ENCODE peak calls at places on chromosomes 3 and 15, in six cellular contexts. N, J, D, O, G and Y are unnamed samples.

GRCh38 chr3:105867690-105868449 is 942 bp downstream of the CBLB start:
- DNase-seq in N (no peak), J (no peak), D (peak), O (no peak), G (no peak), Y (no peak)

GRCh38 chr15:90376789-90377188 is 11.3 kb upstream of the IQGAP1 start:
- DNase-seq in N (no peak), J (no peak), D (no peak), O (no peak), G (no peak), Y (no peak)

GRCh38 chr3:130345487-130346079 is at the start of gene COL6A5:
- DNase-seq in N (peak), J (no peak), D (peak), O (no peak), G (no peak), Y (no peak)

GRCh38 chr3:14175383-14176037 is 2.9 kb downstream of the XPC start:
- DNase-seq in N (no peak), J (no peak), D (peak), O (no peak), G (no peak), Y (no peak)

GRCh38 chr3:33687406-33688010 is 30.5 kb downstream of the CLASP2 start:
- DNase-seq in N (no peak), J (no peak), D (peak), O (no peak), G (no peak), Y (peak)

GRCh38 chr3:145951431-145951830 is 209.6 kb downstream of the PLOD2 start:
- DNase-seq in N (no peak), J (no peak), D (peak), O (no peak), G (no peak), Y (no peak)

GRCh38 chr15:84826369-84826823 is 9.2 kb downstream of the ALPK3 start:
- DNase-seq in N (no peak), J (peak), D (peak), O (no peak), G (peak), Y (no peak)

GRCh38 chr15:66085128-66085527 is 168.4 kb downstream of the MEGF11 start:
- DNase-seq in N (no peak), J (peak), D (no peak), O (no peak), G (no peak), Y (no peak)

GRCh38 chr15:26954403-26954802 is 16.6 kb upstream of the GABRG3 start:
- DNase-seq in N (no peak), J (no peak), D (no peak), O (no peak), G (no peak), Y (no peak)

GRCh38 chr15:48644827-48645557 is 517 bp downstream of the FBN1 start:
- DNase-seq in N (peak), J (peak), D (peak), O (no peak), G (peak), Y (no peak)

GRCh38 chr15:99016680-99017321 is 9.2 kb upstream of the PGPEP1L start:
- DNase-seq in N (peak), J (no peak), D (no peak), O (no peak), G (peak), Y (peak)

GRCh38 chr15:68411276-68411675 is 20.7 kb downstream of the ITGA11 start:
- DNase-seq in N (no peak), J (no peak), D (no peak), O (peak), G (no peak), Y (no peak)

GRCh38 chr15:72902245-72902928 is 118.8 kb upstream of the ADPGK start:
- DNase-seq in N (peak), J (peak), D (peak), O (no peak), G (peak), Y (peak)

GRCh38 chr15:91916051-91916450 is 62.5 kb downstream of the SLCO3A1 start:
- DNase-seq in N (no peak), J (no peak), D (no peak), O (no peak), G (no peak), Y (no peak)

GRCh38 chr3:152149832-152150231 is 118.9 kb upstream of the MBNL1 start:
- DNase-seq in N (no peak), J (no peak), D (no peak), O (no peak), G (no peak), Y (no peak)

GRCh38 chr3:124202754-124203153 is 210.8 kb upstream of the ROPN1 start:
- DNase-seq in N (no peak), J (no peak), D (no peak), O (no peak), G (peak), Y (no peak)

GRCh38 chr3:169259134-169259533 is 404.4 kb downstream of the MECOM start:
- DNase-seq in N (no peak), J (no peak), D (no peak), O (no peak), G (no peak), Y (no peak)

GRCh38 chr3:185504636-185505035 is 5.8 kb upstream of the TMEM41A start:
- DNase-seq in N (no peak), J (no peak), D (no peak), O (no peak), G (no peak), Y (no peak)

GRCh38 chr3:44867421-44868111 is 5.9 kb downstream of the TMEM42 start:
- DNase-seq in N (no peak), J (no peak), D (no peak), O (no peak), G (no peak), Y (no peak)

GRCh38 chr3:111012388-111013248 is 59.0 kb upstream of the NECTIN3 start:
- DNase-seq in N (no peak), J (peak), D (no peak), O (no peak), G (no peak), Y (no peak)

GRCh38 chr3:172224560-172225214 is 185.3 kb downstream of the FNDC3B start:
- DNase-seq in N (no peak), J (no peak), D (no peak), O (no peak), G (no peak), Y (no peak)

GRCh38 chr3:187739125-187739560 is 6.1 kb downstream of the BCL6 start:
- DNase-seq in N (peak), J (no peak), D (no peak), O (peak), G (peak), Y (no peak)

GRCh38 chr3:191085091-191085490 is 114.0 kb upstream of the OSTN start:
- DNase-seq in N (no peak), J (no peak), D (peak), O (no peak), G (no peak), Y (peak)

GRCh38 chr3:14879161-14879888 is 60.6 kb downstream of the FGD5 start:
- DNase-seq in N (no peak), J (no peak), D (peak), O (no peak), G (no peak), Y (no peak)

GRCh38 chr3:161222662-161223061 is 1.6 kb downstream of the NMD3 start:
- DNase-seq in N (no peak), J (no peak), D (peak), O (no peak), G (no peak), Y (no peak)

GRCh38 chr15:42118650-42119531 is 24.5 kb upstream of the PLA2G4D start:
- DNase-seq in N (no peak), J (no peak), D (no peak), O (no peak), G (no peak), Y (no peak)

GRCh38 chr3:9099711-9100110 is 136.4 kb upstream of the RAD18 start:
- DNase-seq in N (no peak), J (no peak), D (no peak), O (no peak), G (no peak), Y (no peak)

GRCh38 chr15:76502678-76503077 is 166.1 kb downstream of the ISL2 start:
- DNase-seq in N (no peak), J (no peak), D (no peak), O (no peak), G (no peak), Y (no peak)

GRCh38 chr15:52527898-52528464 is 699 bp downstream of the MYO5A start:
- DNase-seq in N (no peak), J (peak), D (peak), O (no peak), G (no peak), Y (peak)

GRCh38 chr3:11379238-11379823 is 107.1 kb downstream of the ATG7 start:
- DNase-seq in N (peak), J (peak), D (peak), O (no peak), G (no peak), Y (peak)

DNA sequence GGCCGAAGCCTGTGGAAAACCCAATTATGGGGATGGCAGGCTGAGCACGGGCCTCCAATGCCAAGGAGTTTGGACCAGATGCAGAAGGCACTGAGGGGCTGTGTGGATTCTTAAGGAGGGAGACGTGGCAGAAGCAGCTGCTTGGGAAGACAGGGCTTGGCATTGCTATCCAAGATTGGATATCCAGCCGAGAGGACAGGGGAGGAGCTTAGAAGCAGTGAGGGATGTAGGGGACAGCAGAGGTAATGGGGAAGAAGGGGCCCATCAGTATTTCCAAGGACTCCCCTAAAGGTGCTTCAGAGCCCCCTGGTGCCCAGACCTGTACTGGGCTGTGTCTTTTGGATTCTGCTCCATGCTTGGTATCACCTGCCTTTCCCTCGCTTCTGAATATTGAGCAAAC is 112.8 kb upstream of the TLE3 start:
- DNase-seq in N (no peak), J (no peak), D (no peak), O (no peak), G (no peak), Y (no peak)
- TF ChIP-seq CTCF in N (no peak), J (no peak), D (peak), O (no peak), G (no peak), Y (no peak)

GRCh38 chr3:87354399-87354798 is 78.0 kb upstream of the POU1F1 start:
- DNase-seq in N (no peak), J (no peak), D (no peak), O (no peak), G (no peak), Y (no peak)

GRCh38 chr3:87349833-87350232 is 73.4 kb upstream of the POU1F1 start:
- DNase-seq in N (no peak), J (no peak), D (no peak), O (no peak), G (no peak), Y (no peak)

GRCh38 chr3:87351913-87352312 is 75.5 kb upstream of the POU1F1 start:
- DNase-seq in N (no peak), J (no peak), D (no peak), O (no peak), G (no peak), Y (no peak)

GRCh38 chr3:87350367-87351199 is 74.2 kb upstream of the POU1F1 start:
- DNase-seq in N (peak), J (no peak), D (peak), O (no peak), G (no peak), Y (peak)
- TF ChIP-seq CTCF in N (peak), J (peak), D (peak), O (peak), G (peak), Y (peak)

GRCh38 chr3:112767177-112767576 is 79.5 kb downstream of the CD200R1L start:
- DNase-seq in N (no peak), J (no peak), D (no peak), O (no peak), G (no peak), Y (no peak)
- TF ChIP-seq CTCF in N (no peak), J (no peak), D (no peak), O (no peak), G (no peak), Y (no peak)

DNA sequence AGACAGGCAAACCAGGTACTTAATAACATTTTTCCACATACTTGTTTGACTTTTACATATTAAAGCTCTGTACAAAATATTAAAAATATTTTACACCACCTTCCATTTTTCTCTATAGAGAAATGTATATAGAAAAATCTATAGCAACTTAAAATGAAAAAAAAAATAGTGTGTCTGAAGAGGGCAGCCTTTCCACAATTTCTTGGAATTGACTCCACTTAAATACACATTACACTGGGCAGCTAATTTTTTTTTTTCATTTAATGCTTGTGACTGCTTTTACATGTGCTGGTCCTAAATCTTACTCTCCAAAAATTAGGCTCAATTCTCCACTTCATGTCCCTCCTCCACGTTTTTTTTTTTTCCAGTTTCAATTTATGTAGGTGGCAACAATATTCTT is 427.0 kb upstream of the RBMS3 start:
- DNase-seq in N (no peak), J (no peak), D (peak), O (no peak), G (no peak), Y (no peak)
- TF ChIP-seq CTCF in N (no peak), J (no peak), D (no peak), O (no peak), G (no peak), Y (peak)